ENCODE peak calls at places on chromosome 21, in ten cellular contexts. K is NCI-H2081; G is ecto neural progenitor cell; H is naive thymus-derived CD4-positive, alpha-beta T cell; O is AG09309; M is cardiac fibroblast; S is stimulated activated naive CD8-positive, alpha-beta T cell treated with anti-CD3 and anti-CD28 coated beads, Interleukin-15, Interleukin-2, amounts not matched to agents 100 U/mL and 50 U/mL, for 24 hours; R is suprapubic skin; F is T follicular helper cell; C is NCI-H345. T is an unnamed sample.

GRCh38 chr21:21286170-21286798 is 288.1 kb downstream of the NCAM2 start:
- DNase-seq in K (no peak), G (no peak), H (no peak), O (no peak), M (no peak), S (no peak), R (no peak), F (no peak), C (no peak), T (no peak)

GRCh38 chr21:43880111-43880985 is 15.3 kb downstream of the AGPAT3 start:
- DNase-seq in K (no peak), G (no peak), H (no peak), O (no peak), M (peak; percentile 33), S (no peak), R (no peak), F (no peak), C (no peak), T (no peak)

GRCh38 chr21:25506887-25507286 is 100.4 kb downstream of the MRPL39 start:
- DNase-seq in K (peak; percentile 3), G (no peak), H (no peak), O (no peak), M (peak; percentile 71), S (no peak), R (no peak), F (no peak), C (no peak), T (peak; percentile 80)

GRCh38 chr21:42002421-42002958 is 7.7 kb downstream of the ZBTB21 start:
- DNase-seq in K (no peak), G (no peak), H (peak; percentile 41), O (peak; percentile 89), M (peak; percentile 89), S (peak; percentile 73), R (no peak), F (peak; percentile 41), C (no peak), T (no peak)

GRCh38 chr21:45986316-45987051 is 4.9 kb downstream of the COL6A1 start:
- DNase-seq in K (no peak), G (no peak), H (no peak), O (no peak), M (no peak), S (no peak), R (peak; percentile 66), F (no peak), C (no peak), T (no peak)

GRCh38 chr21:21664871-21665270 is 666.7 kb downstream of the NCAM2 start:
- DNase-seq in K (no peak), G (no peak), H (no peak), O (no peak), M (peak; percentile 19), S (no peak), R (no peak), F (no peak), C (no peak), T (no peak)

GRCh38 chr21:46295996-46296752 is 10.0 kb downstream of the YBEY start:
- DNase-seq in K (no peak), G (no peak), H (peak; percentile 45), O (peak; percentile 76), M (peak; percentile 93), S (peak; percentile 68), R (peak; percentile 91), F (peak; percentile 9), C (no peak), T (peak; percentile 73)

GRCh38 chr21:38075833-38076567 is 159.7 kb upstream of the KCNJ6 start:
- DNase-seq in K (no peak), G (no peak), H (no peak), O (no peak), M (no peak), S (no peak), R (no peak), F (no peak), C (no peak), T (no peak)

GRCh38 chr21:45074818-45075605 is 632 bp downstream of the ADARB1 start:
- DNase-seq in K (no peak), G (peak; percentile 72), H (no peak), O (no peak), M (peak; percentile 33), S (peak; percentile 51), R (no peak), F (no peak), C (peak; percentile 27), T (no peak)

GRCh38 chr21:45138199-45139002 is 64.0 kb downstream of the ADARB1 start:
- DNase-seq in K (peak; percentile 38), G (peak; percentile 87), H (peak; percentile 56), O (no peak), M (peak; percentile 78), S (peak; percentile 84), R (no peak), F (peak; percentile 52), C (peak; percentile 47), T (peak; percentile 20)

GRCh38 chr21:44845418-44846200 is 27.7 kb upstream of the SUMO3 start:
- DNase-seq in K (no peak), G (peak; percentile 90), H (peak; percentile 35), O (no peak), M (peak; percentile 60), S (peak; percentile 78), R (no peak), F (peak; percentile 20), C (peak; percentile 64), T (peak; percentile 36)

GRCh38 chr21:42003051-42003461 is 7.1 kb downstream of the ZBTB21 start:
- DNase-seq in K (no peak), G (no peak), H (no peak), O (no peak), M (no peak), S (peak; percentile 52), R (no peak), F (no peak), C (no peak), T (no peak)

GRCh38 chr21:42061195-42061865 is 9.8 kb upstream of the UMODL1 start:
- DNase-seq in K (no peak), G (no peak), H (peak; percentile 20), O (no peak), M (no peak), S (peak; percentile 33), R (no peak), F (no peak), C (no peak), T (no peak)

GRCh38 chr21:41361786-41362604 is at the start of gene MX2:
- DNase-seq in K (no peak), G (no peak), H (peak; percentile 96), O (peak; percentile 79), M (peak; percentile 80), S (peak; percentile 74), R (peak; percentile 89), F (peak; percentile 80), C (no peak), T (peak; percentile 37)

GRCh38 chr21:32645261-32646182 is 33.3 kb upstream of the CFAP298 start:
- DNase-seq in K (no peak), G (peak; percentile 57), H (no peak), O (no peak), M (no peak), S (no peak), R (no peak), F (no peak), C (no peak), T (no peak)

GRCh38 chr21:33751120-33751519 is 108.8 kb downstream of the ITSN1 start:
- DNase-seq in K (no peak), G (no peak), H (no peak), O (peak; percentile 2), M (peak; percentile 63), S (no peak), R (no peak), F (no peak), C (no peak), T (no peak)

GRCh38 chr21:33478182-33478581 is 1.6 kb downstream of the TMEM50B start:
- DNase-seq in K (no peak), G (no peak), H (no peak), O (no peak), M (no peak), S (no peak), R (no peak), F (no peak), C (no peak), T (no peak)

GRCh38 chr21:39673163-39673562 is 60.4 kb downstream of the B3GALT5 start:
- DNase-seq in K (no peak), G (no peak), H (no peak), O (no peak), M (no peak), S (no peak), R (no peak), F (no peak), C (no peak), T (no peak)

GRCh38 chr21:44433791-44434567 is 21.3 kb upstream of the LRRC3 start:
- DNase-seq in K (no peak), G (peak; percentile 31), H (no peak), O (no peak), M (no peak), S (no peak), R (peak; percentile 41), F (no peak), C (no peak), T (no peak)